ENCODE peak calls at places on chromosomes 4 and X, in five cellular contexts. X, I, A, U and P are unnamed samples. For H3K4me1, the result is how much of the 10 kb centered on the place peaks cover.

GRCh38 chr4:7518871-7519637 is 84.3 kb upstream of the PSAPL1 start:
- DNase-seq in A (no peak), U (no peak), I (no peak), X (no peak), P (no peak)

GRCh38 chr4:75821966-75822365 is 80.3 kb downstream of the PPEF2 start:
- DNase-seq in I (peak), X (no peak), A (peak), U (no peak), P (no peak)

GRCh38 chr4:19961092-19961491 is 290.6 kb upstream of the SLIT2 start:
- DNase-seq in I (no peak), X (no peak), A (peak), U (no peak), P (no peak)

GRCh38 chrX:66632986-66633385 is 5.9 kb downstream of the EDA2R start:
- DNase-seq in X (no peak), U (no peak), A (peak), I (no peak), P (no peak)

GRCh38 chr4:64617813-64618212 is 208.6 kb upstream of the TECRL start:
- DNase-seq in X (no peak), I (no peak), U (no peak), A (no peak), P (no peak)

GRCh38 chrX:47502591-47503222 is 19.7 kb upstream of the ZNF41 start:
- DNase-seq in I (no peak), A (peak), U (no peak), X (no peak), P (no peak)

GRCh38 chr4:46909078-46909477 is at the start of gene COX7B2:
- DNase-seq in A (no peak), X (no peak), I (no peak), U (no peak), P (no peak)

GRCh38 chr4:181958435-181958834 is 284.8 kb upstream of the TENM3 start:
- DNase-seq in U (no peak), A (no peak), I (no peak), X (no peak), P (no peak)

DNA sequence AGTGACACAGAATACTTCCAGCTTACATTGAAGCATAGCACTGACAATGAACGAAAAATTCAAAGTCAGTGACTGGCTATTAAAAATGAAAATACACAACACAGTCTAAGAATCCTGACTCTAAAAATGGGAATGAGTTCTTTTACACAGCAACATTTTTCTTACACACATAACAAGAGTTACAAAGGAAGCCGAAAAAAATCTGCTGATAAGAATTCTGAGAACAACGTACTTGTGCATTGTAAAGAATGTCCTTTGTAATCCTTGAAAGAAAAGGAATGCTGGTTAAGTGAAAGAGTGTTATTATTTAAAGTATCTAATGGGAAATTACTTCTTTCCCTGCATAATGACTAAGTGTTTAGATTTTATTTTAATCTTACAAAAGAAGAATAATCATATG is 199.4 kb downstream of the PRDM5 start:
- DNase-seq in X (no peak), U (no peak), A (no peak), I (no peak), P (no peak)
- H3K4me1 ChIP-seq in X (under half), U (under half), A (under half), I (under half), P (under half)

GRCh38 chrX:6170424-6170823 is 58.2 kb downstream of the NLGN4X start:
- DNase-seq in I (no peak), U (no peak), X (no peak), A (no peak), P (no peak)

GRCh38 chrX:6163761-6164160 is 64.9 kb downstream of the NLGN4X start:
- DNase-seq in I (no peak), X (no peak), U (no peak), A (no peak), P (no peak)

DNA sequence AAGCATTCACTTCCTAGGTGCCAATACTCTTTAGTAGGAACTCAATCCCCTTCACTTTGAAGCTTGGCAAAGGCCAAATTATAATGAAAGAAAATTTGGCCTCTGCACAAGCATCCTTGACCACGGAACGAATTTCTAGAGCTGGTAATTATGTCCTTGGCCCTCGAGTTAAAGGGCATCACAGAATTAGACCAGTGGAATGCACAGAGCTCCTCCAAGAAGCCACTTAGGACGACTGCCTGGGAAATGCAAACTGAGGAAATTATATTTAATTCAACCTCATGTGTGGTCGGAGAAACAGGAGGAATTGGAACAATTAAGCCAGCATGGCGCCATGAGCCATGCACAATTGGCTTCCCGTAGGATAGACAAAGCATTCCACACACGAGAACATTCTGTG is 59.3 kb downstream of the NLGN4X start:
- DNase-seq in A (no peak), I (no peak), X (no peak), U (no peak), P (no peak)
- H3K4me1 ChIP-seq in A (under half), I (under half), X (under half), U (under half), P (under half)

GRCh38 chr4:70714488-70714887 is 7.3 kb upstream of the RUFY3 start:
- DNase-seq in U (no peak), A (no peak), I (no peak), X (no peak), P (no peak)
- H3K4me1 ChIP-seq in U (under half), A (under half), I (under half), X (under half), P (under half)

GRCh38 chrX:13693341-13693871 is 4.5 kb downstream of the RAB9A start:
- DNase-seq in X (peak), I (no peak), A (peak), U (no peak), P (no peak)
- H3K4me1 ChIP-seq in X (under half), I (half or more), A (under half), U (under half), P (under half)

GRCh38 chrX:154728791-154729190 is 22.1 kb downstream of the GAB3 start:
- DNase-seq in A (no peak), U (no peak), X (no peak), I (no peak), P (no peak)
- H3K4me1 ChIP-seq in A (half or more), U (half or more), X (under half), I (under half), P (under half)

DNA sequence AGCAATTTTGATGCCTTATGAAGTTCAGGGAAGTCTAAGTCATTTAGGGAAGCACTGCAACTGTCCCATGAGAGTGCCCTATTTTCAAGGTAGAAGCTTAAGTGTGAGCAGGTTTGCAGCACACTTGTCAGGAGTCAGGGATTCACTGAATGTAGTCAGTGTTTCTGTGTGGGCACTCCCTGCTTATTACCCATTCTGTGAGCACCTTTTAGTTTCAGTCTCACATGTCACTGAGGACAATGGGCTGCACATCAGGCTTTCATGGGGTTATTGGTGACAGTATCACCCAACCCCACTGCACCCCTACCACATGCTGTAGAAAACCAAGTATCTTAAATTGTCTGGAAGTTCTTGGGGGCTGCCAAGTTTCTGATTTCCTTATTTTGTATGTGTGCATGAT is 2.9 kb upstream of the CCNG2 start:
- DNase-seq in U (no peak), X (no peak), I (no peak), A (no peak), P (no peak)
- H3K4me1 ChIP-seq in U (under half), X (under half), I (under half), A (under half), P (under half)

GRCh38 chr4:139547979-139548378 is 8.0 kb downstream of the SETD7 start:
- DNase-seq in U (no peak), X (no peak), I (no peak), A (no peak), P (no peak)
- H3K4me1 ChIP-seq in U (half or more), X (under half), I (half or more), A (under half), P (under half)

GRCh38 chr4:140094701-140095420 is 59.1 kb downstream of the MAML3 start:
- DNase-seq in U (peak), X (peak), I (peak), A (no peak), P (peak)
- H3K4me1 ChIP-seq in U (half or more), X (under half), I (half or more), A (half or more), P (under half)

GRCh38 chr4:140096483-140096861 is 57.5 kb downstream of the MAML3 start:
- DNase-seq in X (no peak), U (no peak), A (no peak), I (no peak), P (no peak)
- H3K4me1 ChIP-seq in X (under half), U (half or more), A (half or more), I (half or more), P (under half)

DNA sequence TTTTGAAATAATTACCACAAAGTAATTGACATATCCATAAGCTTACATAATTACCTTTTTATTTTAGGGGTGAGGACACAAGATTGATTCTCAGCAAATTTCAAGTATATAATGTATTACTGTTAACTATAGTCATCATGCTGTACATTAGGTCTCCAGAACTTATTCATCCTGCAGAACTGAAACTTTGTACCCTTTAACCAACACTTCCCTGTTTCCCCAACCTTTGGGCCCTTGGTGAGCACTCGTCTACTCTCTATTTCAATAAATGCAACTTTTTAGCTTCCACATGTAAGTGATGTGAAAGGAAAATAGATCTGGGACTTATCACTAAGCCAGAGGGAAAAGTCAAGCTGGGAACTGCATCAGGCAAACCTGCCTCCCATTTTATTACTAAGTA is 33.6 kb upstream of the CCNG2 start:
- DNase-seq in U (no peak), X (no peak), A (no peak), I (no peak), P (no peak)
- H3K4me1 ChIP-seq in U (under half), X (under half), A (under half), I (under half), P (under half)